ENCODE peak calls at places on chromosomes 5 and 9, in five cellular contexts. G is ELR, L is SHP77 treated with DMSO at 0.1 percent for 48 hours, Q is NCI-H2171, O is right cardiac atrium. R is an unnamed sample.

GRCh38 chr9:111037744-111038335 is 430 bp downstream of the LPAR1 start:
- DNase-seq in Q (peak), O (peak), G (peak), L (no peak), R (peak)

GRCh38 chr5:4700082-4700481 is 440.0 kb upstream of the ADAMTS16 start:
- DNase-seq in Q (peak), O (peak), G (peak), L (no peak), R (peak)

GRCh38 chr9:129612815-129613519 is 7.9 kb downstream of the C9orf50 start:
- DNase-seq in L (no peak), Q (no peak), G (no peak), O (no peak), R (no peak)

GRCh38 chr5:122316652-122317051 is 4.6 kb downstream of the SNCAIP start:
- DNase-seq in O (no peak), G (no peak), L (peak), Q (no peak), R (no peak)

GRCh38 chr9:76687861-76688374 is 76.3 kb upstream of the PCA3 start:
- DNase-seq in L (no peak), Q (no peak), O (no peak), G (peak), R (peak)

GRCh38 chr5:137938358-137939138 is 49.3 kb downstream of the PKD2L2 start:
- DNase-seq in O (no peak), L (no peak), Q (no peak), G (no peak), R (no peak)

GRCh38 chr9:89740722-89741121 is 135.9 kb downstream of the GADD45G start:
- DNase-seq in G (no peak), Q (no peak), O (no peak), L (no peak), R (no peak)

GRCh38 chr5:59328801-59329296 is 564.7 kb downstream of the PDE4D start:
- DNase-seq in Q (no peak), G (peak), L (no peak), O (peak), R (peak)

GRCh38 chr9:128101231-128101641 is 26.3 kb downstream of the PTGES2 start:
- DNase-seq in L (no peak), O (no peak), G (no peak), Q (no peak), R (no peak)

GRCh38 chr5:154779105-154779504 is 23.9 kb downstream of the LARP1 start:
- DNase-seq in G (peak), O (no peak), L (no peak), Q (no peak), R (peak)

GRCh38 chr9:105291422-105291859 is 47.0 kb downstream of the SLC44A1 start:
- DNase-seq in Q (no peak), L (no peak), G (no peak), O (no peak), R (no peak)

GRCh38 chr5:71786337-71787060 is 67.4 kb downstream of the CARTPT start:
- DNase-seq in G (no peak), O (no peak), L (no peak), Q (no peak), R (no peak)

GRCh38 chr5:175715627-175716522 is 58.0 kb downstream of the HRH2 start:
- DNase-seq in O (no peak), Q (no peak), L (no peak), G (no peak), R (no peak)

GRCh38 chr5:68464424-68464823 is 248.9 kb downstream of the PIK3R1 start:
- DNase-seq in Q (no peak), O (no peak), L (no peak), G (peak), R (peak)

GRCh38 chr9:131404987-131405386 is 11.1 kb downstream of the PRRC2B start:
- DNase-seq in L (no peak), G (no peak), O (no peak), Q (no peak), R (no peak)

GRCh38 chr5:136001531-136001930 is 27.3 kb upstream of the TGFBI start:
- DNase-seq in G (no peak), Q (no peak), O (peak), L (no peak), R (peak)

GRCh38 chr5:181098642-181099452 is 32.1 kb downstream of the OR2V1 start:
- DNase-seq in G (peak), Q (peak), O (no peak), L (no peak), R (no peak)

GRCh38 chr9:35518212-35518917 is 28.5 kb downstream of the RUSC2 start:
- DNase-seq in O (no peak), G (peak), L (no peak), Q (no peak), R (peak)

GRCh38 chr5:175575301-175575700 is 82.6 kb upstream of the HRH2 start:
- DNase-seq in Q (no peak), L (no peak), G (no peak), O (no peak), R (peak)

GRCh38 chr5:180095545-180095944 is 24.0 kb upstream of the RNF130 start:
- DNase-seq in G (no peak), Q (no peak), O (no peak), L (no peak), R (no peak)

GRCh38 chr9:95143591-95144561 is 173.6 kb downstream of the FANCC start:
- DNase-seq in O (peak), G (no peak), Q (no peak), L (no peak), R (no peak)

GRCh38 chr5:122236270-122236669 is 75.8 kb upstream of the SNCAIP start:
- DNase-seq in G (peak), Q (no peak), L (no peak), O (no peak), R (peak)

GRCh38 chr5:142686968-142687367 is 1.1 kb upstream of the FGF1 start:
- DNase-seq in L (no peak), G (no peak), Q (no peak), O (no peak), R (no peak)

GRCh38 chr5:180463916-180464602 is 30.1 kb upstream of the CNOT6 start:
- DNase-seq in Q (no peak), L (no peak), O (no peak), G (no peak), R (no peak)

GRCh38 chr5:148469446-148470062 is 85.8 kb downstream of the FBXO38 start:
- DNase-seq in O (peak), L (no peak), G (peak), Q (no peak), R (peak)

GRCh38 chr5:16265141-16265540 is 85.5 kb upstream of the MARCHF11 start:
- DNase-seq in Q (no peak), O (no peak), L (no peak), G (peak), R (peak)

GRCh38 chr5:128424672-128425071 is 113.4 kb downstream of the FBN2 start:
- DNase-seq in Q (no peak), L (no peak), G (no peak), O (no peak), R (no peak)

GRCh38 chr9:84271004-84271886 is 69.3 kb downstream of the SLC28A3 start:
- DNase-seq in L (no peak), Q (no peak), G (peak), O (peak), R (no peak)

GRCh38 chr9:137971477-137972138 is 94.0 kb downstream of the CACNA1B start:
- DNase-seq in O (no peak), L (no peak), Q (no peak), G (no peak), R (no peak)

GRCh38 chr9:117547321-117547720 is 132.5 kb upstream of the ASTN2 start:
- DNase-seq in G (no peak), Q (no peak), L (no peak), O (no peak), R (no peak)

GRCh38 chr9:91001146-91001611 is 199.6 kb downstream of the SYK start:
- DNase-seq in O (no peak), G (peak), Q (peak), L (peak), R (peak)

GRCh38 chr9:131366745-131367401 is 27.0 kb upstream of the PRRC2B start:
- DNase-seq in G (peak), Q (no peak), L (no peak), O (peak), R (peak)

GRCh38 chr5:127006711-127007110 is 23.6 kb downstream of the MARCHF3 start:
- DNase-seq in L (no peak), O (no peak), Q (no peak), G (no peak), R (no peak)